ENCODE peak calls at places on chromosomes 7 and 10, in five cellular contexts. W, B, S, P and Q are unnamed samples.

GRCh38 chr10:93458821-93459257 is 23.3 kb downstream of the MYOF start:
- DNase-seq in P (peak), W (peak), B (peak), S (no peak), Q (no peak)

GRCh38 chr10:89853796-89854195 is 152.4 kb downstream of the KIF20B start:
- DNase-seq in B (no peak), W (no peak), P (peak), S (no peak), Q (no peak)

GRCh38 chr7:98867271-98867701 is 2.5 kb downstream of the TMEM130 start:
- DNase-seq in B (no peak), S (no peak), P (peak), W (peak), Q (peak)

GRCh38 chr10:102267748-102268147 is 22.4 kb downstream of the GBF1 start:
- DNase-seq in P (no peak), B (no peak), S (no peak), W (no peak), Q (no peak)

GRCh38 chr10:97575101-97575668 is 2.6 kb downstream of the ANKRD2 start:
- DNase-seq in W (no peak), B (no peak), S (no peak), P (no peak), Q (no peak)

GRCh38 chr7:143256932-143257331 is 6.3 kb upstream of the GSTK1 start:
- DNase-seq in S (no peak), W (no peak), B (no peak), P (no peak), Q (no peak)

GRCh38 chr10:1567742-1568495 is 169.4 kb downstream of the ADARB2 start:
- DNase-seq in S (no peak), B (no peak), P (no peak), W (peak), Q (no peak)

GRCh38 chr10:52187521-52188258 is 126.4 kb upstream of the DKK1 start:
- DNase-seq in S (no peak), W (no peak), B (no peak), P (no peak), Q (no peak)

GRCh38 chr7:30908681-30909080 is 3.0 kb upstream of the AQP1 start:
- DNase-seq in W (no peak), P (peak), B (no peak), S (no peak), Q (no peak)

GRCh38 chr10:12947741-12948140 is 53.8 kb downstream of the CCDC3 start:
- DNase-seq in S (no peak), B (no peak), P (no peak), W (no peak), Q (no peak)

GRCh38 chr7:50564630-50565558 is at the start of gene DDC:
- DNase-seq in S (no peak), P (no peak), B (peak), W (no peak), Q (no peak)

GRCh38 chr10:79055892-79056291 is 12.9 kb upstream of the ZMIZ1 start:
- DNase-seq in P (no peak), S (no peak), W (peak), B (no peak), Q (no peak)

GRCh38 chr10:110865184-110865803 is 6.4 kb upstream of the PDCD4 start:
- DNase-seq in W (no peak), B (peak), P (peak), S (no peak), Q (no peak)

GRCh38 chr7:5709347-5709950 is 72.0 kb downstream of the RNF216 start:
- DNase-seq in P (no peak), W (no peak), B (no peak), S (no peak), Q (no peak)

GRCh38 chr7:131292141-131292905 is 35.4 kb upstream of the MKLN1 start:
- DNase-seq in W (no peak), B (no peak), S (no peak), P (no peak), Q (no peak)

GRCh38 chr7:36473454-36474282 is 84.0 kb downstream of the ANLN start:
- DNase-seq in W (no peak), B (peak), S (no peak), P (peak), Q (no peak)
- TF ChIP-seq CTCF in W (no peak), B (peak), S (no peak), P (peak), Q (peak)

GRCh38 chr7:54838540-54838925 is 79.5 kb upstream of the SEC61G start:
- DNase-seq in P (no peak), B (no peak), W (no peak), S (no peak), Q (no peak)

GRCh38 chr7:54837761-54838539 is 78.9 kb upstream of the SEC61G start:
- DNase-seq in S (no peak), P (no peak), W (no peak), B (no peak), Q (no peak)

GRCh38 chr7:54841772-54842707 is 83.0 kb upstream of the SEC61G start:
- DNase-seq in P (peak), S (no peak), B (no peak), W (no peak), Q (no peak)

GRCh38 chr7:54837167-54837566 is 78.2 kb upstream of the SEC61G start:
- DNase-seq in S (no peak), B (no peak), W (peak), P (no peak), Q (no peak)

DNA sequence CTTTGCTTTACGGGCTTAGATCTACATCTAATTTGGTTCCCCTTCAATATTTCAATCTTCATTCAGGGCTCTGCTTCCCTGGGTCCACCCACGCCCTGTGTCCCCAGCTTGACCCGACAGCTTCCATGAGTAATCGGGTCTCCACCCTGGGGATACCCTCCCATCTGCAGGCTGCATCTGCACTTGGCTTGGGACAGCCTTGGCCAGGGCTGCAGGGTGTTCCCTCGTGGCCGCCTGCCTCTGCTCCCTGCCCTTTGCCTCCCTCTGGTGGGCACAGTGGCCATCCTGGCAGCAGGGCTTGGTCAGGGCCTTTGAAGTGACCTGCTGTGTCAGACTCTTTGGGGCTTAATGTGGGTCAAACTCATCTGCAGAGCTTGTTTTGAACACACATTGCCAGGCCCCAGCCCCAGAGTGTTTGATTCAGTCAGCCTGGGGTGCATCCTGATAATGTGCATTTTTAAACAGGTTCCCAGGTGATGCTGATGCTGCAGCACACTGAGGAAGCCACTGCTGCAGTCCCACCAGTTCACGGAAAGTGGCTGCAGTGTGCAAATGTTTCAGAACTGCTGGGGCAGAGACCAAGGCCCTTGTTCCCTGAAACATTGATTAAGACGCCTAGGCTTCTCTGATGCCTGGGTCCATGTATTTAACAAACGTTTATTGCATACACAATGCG is 80.7 kb upstream of the SEC61G start:
- DNase-seq in P (peak), B (peak), W (peak), S (no peak), Q (no peak)
- TF ChIP-seq CTCF in P (peak), B (peak), W (peak), S (no peak), Q (peak)

GRCh38 chr7:124764847-124765400 is 668 bp downstream of the GPR37 start:
- DNase-seq in S (no peak), B (peak), P (peak), W (no peak), Q (peak)

GRCh38 chr7:124764071-124764846 is 1.3 kb downstream of the GPR37 start:
- DNase-seq in B (peak), S (no peak), P (peak), W (no peak), Q (no peak)

GRCh38 chr7:124762611-124763143 is 2.9 kb downstream of the GPR37 start:
- DNase-seq in W (no peak), S (no peak), B (peak), P (no peak), Q (no peak)

GRCh38 chr7:124768525-124768924 is 2.9 kb upstream of the GPR37 start:
- DNase-seq in S (no peak), W (no peak), P (no peak), B (no peak), Q (no peak)

DNA sequence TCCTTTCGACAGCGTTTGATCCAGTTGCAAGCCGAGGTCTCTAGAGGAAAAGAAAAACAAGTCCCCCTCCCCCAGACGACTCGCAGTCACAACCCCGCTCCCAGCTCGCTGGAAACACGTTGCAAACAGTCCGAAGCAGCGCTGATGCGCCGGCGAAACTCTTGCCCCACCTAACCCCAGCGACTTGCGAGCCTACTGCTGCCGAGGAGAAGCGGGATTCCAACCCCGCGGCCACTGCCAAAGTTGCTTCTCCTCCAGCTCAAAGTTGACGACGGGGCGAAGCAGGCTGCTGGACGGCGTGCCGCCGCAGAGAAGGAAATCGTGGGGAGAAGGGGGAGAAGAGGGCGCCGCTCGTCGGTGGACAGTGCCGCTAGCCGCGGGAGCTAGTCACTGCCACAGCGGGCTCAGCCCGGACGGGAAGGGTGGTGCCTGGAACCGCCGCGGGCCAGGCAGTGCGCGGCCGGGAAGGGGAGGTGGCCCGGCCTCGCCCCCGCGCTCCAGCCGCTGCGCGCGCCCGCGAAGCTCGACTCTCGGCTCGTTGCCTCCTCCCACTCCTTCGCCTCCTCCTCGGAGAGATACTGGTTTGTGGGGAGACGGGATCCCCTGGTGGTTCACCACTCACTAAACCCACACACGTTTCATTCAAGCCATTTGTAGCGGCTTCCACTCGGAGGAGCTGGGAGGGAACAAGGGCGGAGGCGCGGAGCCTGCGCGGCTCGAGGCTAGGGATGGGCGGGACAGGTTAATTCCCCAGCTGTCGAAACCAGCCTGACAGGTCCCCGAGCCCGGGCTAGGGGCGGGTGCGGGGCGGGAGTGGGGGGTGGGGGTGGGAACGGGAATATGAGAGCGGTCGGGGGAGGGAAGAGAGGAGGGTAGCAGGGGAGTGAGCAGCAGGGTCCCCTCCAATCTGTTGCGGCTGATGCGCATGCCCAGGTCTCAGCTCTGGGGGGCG is at the start of gene GPR37:
- DNase-seq in W (peak), S (no peak), P (peak), B (peak), Q (peak)
- TF ChIP-seq CTCF in W (no peak), S (no peak), P (peak), B (peak), Q (peak)

GRCh38 chr7:134613623-134614347 is 32.9 kb upstream of the BPGM start:
- DNase-seq in B (no peak), S (no peak), W (peak), P (no peak), Q (no peak)
- TF ChIP-seq CTCF in B (no peak), S (no peak), W (no peak), P (no peak), Q (no peak)

GRCh38 chr10:6721480-6721879 is 141.4 kb upstream of the PRKCQ start:
- DNase-seq in B (peak), P (no peak), S (no peak), W (no peak), Q (no peak)
- TF ChIP-seq CTCF in B (peak), P (no peak), S (no peak), W (no peak), Q (no peak)

GRCh38 chr7:106982415-106982814 is 62.1 kb upstream of the PRKAR2B start:
- DNase-seq in P (no peak), S (no peak), W (no peak), B (no peak), Q (no peak)

GRCh38 chr7:106979551-106980357 is 64.8 kb upstream of the PRKAR2B start:
- DNase-seq in S (no peak), P (peak), B (no peak), W (no peak), Q (no peak)

GRCh38 chr7:106984034-106984433 is 60.5 kb upstream of the PRKAR2B start:
- DNase-seq in B (no peak), P (no peak), S (no peak), W (no peak), Q (no peak)

GRCh38 chr7:106980358-106980685 is 64.2 kb upstream of the PRKAR2B start:
- DNase-seq in S (no peak), W (no peak), B (no peak), P (no peak), Q (no peak)

DNA sequence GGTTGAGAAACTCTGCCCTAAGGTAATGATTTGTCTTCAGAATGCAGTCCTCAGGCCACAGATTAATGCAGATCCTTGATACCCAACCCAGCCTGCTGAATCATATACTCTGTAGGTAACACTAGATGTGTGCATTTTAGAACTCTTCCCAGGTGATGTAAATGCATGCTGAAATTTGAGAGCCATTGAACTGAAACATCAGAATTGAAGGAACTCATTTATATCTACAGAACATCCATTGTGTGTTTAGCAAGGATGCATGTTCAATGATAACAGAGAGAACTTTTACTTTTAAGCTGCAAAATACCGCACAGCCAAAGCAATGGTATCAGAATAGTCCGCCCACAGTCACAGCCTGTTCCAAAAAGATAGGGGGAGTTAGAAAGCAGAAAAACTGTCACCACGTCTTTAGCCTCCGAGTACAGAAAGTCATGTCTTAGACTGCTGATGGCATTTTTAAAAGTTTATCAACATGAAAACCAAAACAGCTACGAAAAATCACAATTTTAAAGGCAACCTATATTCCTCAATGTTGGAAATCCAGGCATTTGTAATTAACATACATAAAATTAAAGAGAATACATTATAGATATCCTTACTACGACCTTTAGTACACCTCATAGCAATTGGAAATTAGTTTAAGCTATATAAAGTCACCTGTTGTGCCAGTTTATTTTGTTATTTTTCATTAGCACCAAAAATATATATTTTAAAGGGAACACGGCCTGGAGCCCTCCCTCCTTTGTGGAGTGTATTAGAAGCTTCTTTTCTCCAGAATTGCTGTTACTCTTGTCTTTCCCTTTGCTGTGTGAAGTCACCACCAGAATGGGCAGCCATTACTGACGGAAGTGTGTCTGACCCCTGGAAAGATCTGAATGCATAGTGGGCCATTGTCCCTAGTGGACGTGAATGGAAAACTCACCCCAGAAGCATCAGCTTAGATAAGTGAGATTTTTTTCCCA is 65.8 kb upstream of the PRKAR2B start:
- DNase-seq in W (no peak), P (no peak), B (no peak), S (no peak), Q (no peak)
- TF ChIP-seq CTCF in W (no peak), P (peak), B (peak), S (no peak), Q (no peak)

GRCh38 chr7:140304071-140304799 is 94.1 kb downstream of the SLC37A3 start:
- DNase-seq in W (no peak), S (no peak), P (no peak), B (no peak), Q (no peak)
- TF ChIP-seq CTCF in W (no peak), S (no peak), P (peak), B (peak), Q (no peak)

GRCh38 chr10:120582753-120583152 is 125.7 kb downstream of the PLPP4 start:
- DNase-seq in B (no peak), P (no peak), W (no peak), S (no peak), Q (no peak)

GRCh38 chr10:120583424-120584108 is 126.5 kb downstream of the PLPP4 start:
- DNase-seq in B (no peak), P (no peak), S (no peak), W (no peak), Q (no peak)

GRCh38 chr10:120580651-120581259 is 123.7 kb downstream of the PLPP4 start:
- DNase-seq in P (no peak), W (no peak), S (no peak), B (peak), Q (no peak)

GRCh38 chr10:120578890-120579289 is 121.9 kb downstream of the PLPP4 start:
- DNase-seq in W (no peak), B (no peak), P (no peak), S (no peak), Q (no peak)

DNA sequence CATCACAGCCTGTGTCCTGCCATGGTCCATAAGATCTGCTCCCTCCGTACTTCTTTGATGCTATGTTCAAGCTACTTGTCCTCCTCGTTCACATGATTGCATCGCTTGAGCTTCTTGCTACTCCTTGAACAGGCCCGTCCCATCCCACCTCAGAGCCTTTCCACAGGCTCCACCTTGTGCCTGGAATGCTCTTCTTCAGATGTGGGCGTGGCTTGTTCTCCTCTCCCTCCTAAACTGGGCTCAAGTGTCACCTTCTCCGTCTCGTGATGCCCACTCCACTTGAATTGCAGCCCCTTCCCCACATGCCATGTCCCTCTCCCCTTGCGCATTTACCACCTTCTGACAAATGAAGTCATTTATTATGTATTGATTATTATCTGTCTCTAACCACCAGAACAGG is 124.5 kb downstream of the PLPP4 start:
- DNase-seq in W (no peak), B (peak), P (peak), S (no peak), Q (no peak)
- TF ChIP-seq CTCF in W (no peak), B (no peak), P (no peak), S (no peak), Q (no peak)